ENCODE peak calls at places on chromosomes 11 and 22, in seven cellular contexts. X is transverse colon, H is right lobe of liver, F is A549, I is colonic mucosa, J is tibial artery, R is GM23338. N is an unnamed sample.

GRCh38 chr11:43789700-43790443 is 90.8 kb upstream of the ALKBH3 start:
- DNase-seq in X (no peak), H (no peak), F (no peak), I (no peak), J (no peak), R (no peak), N (peak; percentile 52)

GRCh38 chr11:86740628-86741488 is 59.5 kb upstream of the PRSS23 start:
- DNase-seq in X (peak; percentile 32), H (no peak), F (peak; percentile 77), I (peak; percentile 31), J (peak; percentile 86), R (peak; percentile 66), N (peak; percentile 97)

GRCh38 chr11:24687748-24688147 is 190.9 kb downstream of the LUZP2 start:
- DNase-seq in X (no peak), H (no peak), F (no peak), I (no peak), J (no peak), R (no peak), N (no peak)

GRCh38 chr11:3802016-3802790 is 4.8 kb upstream of the NUP98 start:
- DNase-seq in X (no peak), H (no peak), F (no peak), I (no peak), J (no peak), R (no peak), N (no peak)

GRCh38 chr11:82546556-82547162 is 187.0 kb downstream of the FAM181B start:
- DNase-seq in X (no peak), H (no peak), F (no peak), I (no peak), J (no peak), R (no peak), N (peak; percentile 2)

GRCh38 chr11:130671801-130672700 is 223.6 kb downstream of the ADAMTS15 start:
- DNase-seq in X (peak; percentile 49), H (no peak), F (no peak), I (peak; percentile 33), J (peak; percentile 89), R (no peak), N (peak; percentile 24)

GRCh38 chr22:38799265-38800002 is 5.5 kb upstream of the DNAL4 start:
- DNase-seq in X (no peak), H (no peak), F (no peak), I (no peak), J (no peak), R (no peak), N (no peak)

GRCh38 chr11:45928535-45929215 is 6.2 kb downstream of the LARGE2 start:
- DNase-seq in X (peak; percentile 6), H (peak; percentile 41), F (no peak), I (no peak), J (peak; percentile 54), R (no peak), N (no peak)

GRCh38 chr22:25626146-25626992 is 61.9 kb downstream of the GRK3 start:
- DNase-seq in X (no peak), H (no peak), F (no peak), I (no peak), J (no peak), R (no peak), N (no peak)

GRCh38 chr11:57305523-57305922 is 19.2 kb downstream of the TNKS1BP1 start:
- DNase-seq in X (no peak), H (no peak), F (no peak), I (no peak), J (no peak), R (no peak), N (no peak)

GRCh38 chr22:30236875-30237274 is 9.7 kb downstream of the LIF start:
- DNase-seq in X (no peak), H (no peak), F (no peak), I (no peak), J (no peak), R (no peak), N (no peak)

GRCh38 chr11:88508808-88509581 is 171.5 kb upstream of the CTSC start:
- DNase-seq in X (peak; percentile 10), H (no peak), F (no peak), I (peak; percentile 18), J (peak; percentile 62), R (peak; percentile 74), N (peak; percentile 55)

DNA sequence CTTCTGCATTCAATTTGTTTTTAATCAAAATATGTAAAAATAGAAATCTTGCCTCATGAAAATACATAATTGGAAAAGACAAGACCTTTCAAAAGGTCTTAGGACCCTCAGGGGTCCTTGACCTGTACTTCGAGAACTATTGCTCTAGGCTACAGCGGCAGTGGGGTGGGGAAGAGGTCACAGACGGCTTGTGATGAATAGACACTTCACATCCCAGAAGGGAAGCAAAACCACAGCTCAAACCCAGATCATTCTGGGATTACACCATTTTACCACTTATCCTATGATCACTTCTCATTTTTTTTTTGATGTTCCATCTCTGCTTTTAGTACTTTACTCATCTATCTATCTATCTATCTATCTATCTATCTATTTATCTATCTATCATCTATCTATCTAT is 37.2 kb downstream of the RNF141 start:
- DNase-seq in X (no peak), H (no peak), F (no peak), I (no peak), J (no peak), R (no peak), N (no peak)
- H3K27ac ChIP-seq in X (no peak overlapping the region), H (no peak overlapping the region), F (no peak overlapping the region), I (no peak overlapping the region), J (no peak overlapping the region), R (no peak overlapping the region), N (no peak overlapping the region)

GRCh38 chr11:76524919-76525318 is 80.1 kb downstream of the EMSY start:
- DNase-seq in X (no peak), H (no peak), F (no peak), I (peak; percentile 56), J (no peak), R (no peak), N (no peak)
- H3K4me1 ChIP-seq in X (no peaks in the 10 kb centered on the region), H (no peaks in the 10 kb centered on the region), F (peaks cover 11% of the 10 kb centered on the region), I (no peaks in the 10 kb centered on the region), J (no peaks in the 10 kb centered on the region), R (no peaks in the 10 kb centered on the region), N (no peaks in the 10 kb centered on the region)

GRCh38 chr11:35133656-35134055 is 5.3 kb upstream of the CD44 start:
- DNase-seq in X (no peak), H (no peak), F (no peak), I (no peak), J (no peak), R (no peak), N (no peak)
- H3K4me3 ChIP-seq in X (no peak overlapping the region), H (no peak overlapping the region), F (no peak overlapping the region), I (no peak overlapping the region), J (no peak overlapping the region), R (no peak overlapping the region), N (no peak overlapping the region)

DNA sequence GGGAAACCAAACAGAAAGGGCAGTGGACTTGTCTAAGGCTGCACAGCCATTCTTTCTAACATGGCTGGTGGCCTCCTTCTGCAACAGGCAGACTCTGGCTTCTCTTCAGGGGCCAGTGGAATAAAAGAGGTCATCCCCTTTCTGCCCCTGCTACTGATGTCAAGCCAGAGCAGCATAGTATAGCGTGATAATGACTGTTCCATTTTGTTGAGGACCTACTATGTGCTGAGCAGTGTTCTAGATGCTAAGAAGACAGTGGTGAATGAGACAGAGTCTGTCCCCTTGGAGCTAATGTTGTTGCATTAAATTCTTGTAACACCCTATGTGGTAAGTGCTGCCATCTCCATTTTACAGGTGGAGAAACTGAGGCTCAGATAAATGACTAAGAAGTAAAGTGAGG is 15.7 kb upstream of the SYT7 start:
- DNase-seq in X (no peak), H (no peak), F (no peak), I (no peak), J (no peak), R (no peak), N (no peak)
- H3K27ac ChIP-seq in X (no peak overlapping the region), H (no peak overlapping the region), F (no peak overlapping the region), I (no peak overlapping the region), J (no peak overlapping the region), R (no peak overlapping the region), N (no peak overlapping the region)

GRCh38 chr11:67372993-67373915 is at the start of gene CLCF1:
- DNase-seq in X (peak; percentile 83), H (peak; percentile 73), F (peak; percentile 86), I (peak; percentile 71), J (peak; percentile 92), R (peak; percentile 83), N (peak; percentile 67)
- H3K4me1 ChIP-seq in X (peaks cover 47% of the 10 kb centered on the region), H (peaks cover 17% of the 10 kb centered on the region), F (peaks cover 73% of the 10 kb centered on the region), I (peaks cover 15% of the 10 kb centered on the region), J (peaks cover 6% of the 10 kb centered on the region), R (peaks cover 42% of the 10 kb centered on the region), N (peaks cover 7% of the 10 kb centered on the region)

GRCh38 chr11:67530282-67530592 is 7.0 kb upstream of the CABP2 start:
- DNase-seq in X (no peak), H (no peak), F (no peak), I (no peak), J (no peak), R (no peak), N (no peak)
- H3K4me3 ChIP-seq in X (no peak overlapping the region), H (no peak overlapping the region), F (no peak overlapping the region), I (no peak overlapping the region), J (no peak overlapping the region), R (no peak overlapping the region), N (no peak overlapping the region)

GRCh38 chr11:20023082-20023426 is 137.2 kb downstream of the DBX1 start:
- DNase-seq in X (no peak), H (no peak), F (no peak), I (no peak), J (no peak), R (no peak), N (no peak)

GRCh38 chr11:20022363-20023081 is 137.8 kb downstream of the DBX1 start:
- DNase-seq in X (no peak), H (peak; percentile 55), F (peak; percentile 33), I (no peak), J (no peak), R (peak; percentile 91), N (peak; percentile 79)

GRCh38 chr11:20021771-20022362 is 138.4 kb downstream of the DBX1 start:
- DNase-seq in X (no peak), H (no peak), F (peak; percentile 32), I (no peak), J (no peak), R (no peak), N (peak; percentile 11)

GRCh38 chr11:20025331-20025840 is 134.9 kb downstream of the DBX1 start:
- DNase-seq in X (no peak), H (no peak), F (no peak), I (no peak), J (no peak), R (peak; percentile 44), N (no peak)

DNA sequence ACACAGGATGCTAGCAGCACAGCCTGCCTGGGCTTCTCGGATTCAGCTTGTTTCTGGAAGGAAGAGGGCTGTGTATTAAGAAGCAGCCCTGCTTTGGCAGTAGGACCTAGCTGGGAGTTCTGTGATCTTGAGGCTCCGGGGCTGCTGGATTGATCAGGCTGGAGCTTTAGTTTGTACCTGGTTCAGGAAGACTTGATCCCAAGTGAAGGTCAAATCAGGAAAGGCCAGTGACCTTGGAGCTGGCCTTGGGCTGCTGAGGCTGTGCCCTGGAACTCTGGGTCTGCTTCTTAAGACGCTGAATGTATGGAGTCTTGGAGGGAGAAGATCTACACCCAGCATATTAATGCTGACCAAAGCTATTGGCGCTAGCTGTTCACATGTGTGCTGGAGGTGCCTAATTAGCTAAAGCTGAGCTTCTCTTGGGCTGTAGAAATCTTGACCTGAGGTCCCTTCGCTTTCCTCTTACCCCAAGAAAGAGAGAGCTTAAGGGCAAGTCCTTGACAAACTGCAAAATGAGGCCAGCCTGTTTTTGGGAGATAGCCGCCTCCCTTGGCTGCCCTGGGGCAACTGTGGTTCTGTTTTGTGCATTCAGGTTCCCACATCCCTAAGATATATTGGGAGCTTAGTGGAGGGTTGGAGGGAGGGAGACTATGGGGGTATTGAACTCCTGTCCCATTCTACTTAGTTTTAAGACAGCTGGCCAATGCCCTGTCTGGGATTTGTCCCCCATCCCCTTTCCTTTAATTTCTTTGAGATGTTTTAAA is 135.9 kb downstream of the DBX1 start:
- DNase-seq in X (no peak), H (no peak), F (no peak), I (no peak), J (no peak), R (no peak), N (no peak)
- H3K27ac ChIP-seq in X (no peak overlapping the region), H (peak overlapping the region; percentile 20), F (peak overlapping the region; percentile 91), I (no peak overlapping the region), J (peak overlapping the region; percentile 37), R (no peak overlapping the region), N (peak overlapping the region; percentile 89)